ENCODE peak calls at places on chromosomes 16 and 17, in ten cellular contexts. One of them, this sample, is unnamed.

GRCh38 chr17:51555153-51555552 is 294.8 kb downstream of the UTP18 start:
- DNase-seq in anterior cingulate cortex: no peak
- DNase-seq in COLO829: no peak
- DNase-seq in WERI-Rb-1: no peak
- DNase-seq in islet precursor cell: no peak
- DNase-seq in ovary: no peak
- DNase-seq in stimulated activated CD8-positive, alpha-beta memory T cell treated with anti-CD3 and anti-CD28 coated beads, Interleukin-4, amount 100 ng/mL, for 48 hours: no peak
- DNase-seq in stimulated activated naive CD8-positive, alpha-beta T cell treated with anti-CD3 and anti-CD28 coated beads, Interleukin-15, Interleukin-2, amounts not matched to agents 100 U/mL and 50 U/mL, for 24 hours: no peak
- DNase-seq in aorta: no peak
- DNase-seq in AG09319: no peak
- DNase-seq in this sample: no peak

GRCh38 chr17:41455236-41455635 is 11.9 kb downstream of the KRT32 start:
- DNase-seq in AG09319: no peak
- DNase-seq in WERI-Rb-1: no peak
- DNase-seq in stimulated activated CD8-positive, alpha-beta memory T cell treated with anti-CD3 and anti-CD28 coated beads, Interleukin-4, amount 100 ng/mL, for 48 hours: no peak
- DNase-seq in COLO829: no peak
- DNase-seq in ovary: no peak
- DNase-seq in anterior cingulate cortex: no peak
- DNase-seq in islet precursor cell: no peak
- DNase-seq in stimulated activated naive CD8-positive, alpha-beta T cell treated with anti-CD3 and anti-CD28 coated beads, Interleukin-15, Interleukin-2, amounts not matched to agents 100 U/mL and 50 U/mL, for 24 hours: no peak
- DNase-seq in aorta: no peak
- DNase-seq in this sample: no peak

GRCh38 chr16:67298277-67298676 is 18.9 kb downstream of the PLEKHG4 start:
- DNase-seq in stimulated activated CD8-positive, alpha-beta memory T cell treated with anti-CD3 and anti-CD28 coated beads, Interleukin-4, amount 100 ng/mL, for 48 hours: no peak
- DNase-seq in COLO829: no peak
- DNase-seq in aorta: no peak
- DNase-seq in islet precursor cell: no peak
- DNase-seq in AG09319: no peak
- DNase-seq in WERI-Rb-1: no peak
- DNase-seq in ovary: no peak
- DNase-seq in anterior cingulate cortex: no peak
- DNase-seq in stimulated activated naive CD8-positive, alpha-beta T cell treated with anti-CD3 and anti-CD28 coated beads, Interleukin-15, Interleukin-2, amounts not matched to agents 100 U/mL and 50 U/mL, for 24 hours: no peak
- DNase-seq in this sample: no peak

GRCh38 chr16:83971165-83972130 is 3.4 kb downstream of the NECAB2 start:
- DNase-seq in WERI-Rb-1: no peak
- DNase-seq in stimulated activated CD8-positive, alpha-beta memory T cell treated with anti-CD3 and anti-CD28 coated beads, Interleukin-4, amount 100 ng/mL, for 48 hours: no peak
- DNase-seq in AG09319: no peak
- DNase-seq in islet precursor cell: no peak
- DNase-seq in COLO829: no peak
- DNase-seq in ovary: no peak
- DNase-seq in aorta: peak
- DNase-seq in anterior cingulate cortex: no peak
- DNase-seq in stimulated activated naive CD8-positive, alpha-beta T cell treated with anti-CD3 and anti-CD28 coated beads, Interleukin-15, Interleukin-2, amounts not matched to agents 100 U/mL and 50 U/mL, for 24 hours: no peak
- DNase-seq in this sample: no peak

GRCh38 chr17:75909812-75910274 is 5.2 kb upstream of the MRPL38 start:
- DNase-seq in WERI-Rb-1: no peak
- DNase-seq in stimulated activated CD8-positive, alpha-beta memory T cell treated with anti-CD3 and anti-CD28 coated beads, Interleukin-4, amount 100 ng/mL, for 48 hours: no peak
- DNase-seq in AG09319: no peak
- DNase-seq in anterior cingulate cortex: no peak
- DNase-seq in COLO829: no peak
- DNase-seq in aorta: peak
- DNase-seq in islet precursor cell: no peak
- DNase-seq in stimulated activated naive CD8-positive, alpha-beta T cell treated with anti-CD3 and anti-CD28 coated beads, Interleukin-15, Interleukin-2, amounts not matched to agents 100 U/mL and 50 U/mL, for 24 hours: no peak
- DNase-seq in ovary: peak
- DNase-seq in this sample: no peak

GRCh38 chr17:75998327-75998795 is 2.3 kb upstream of the CDK3 start:
- DNase-seq in anterior cingulate cortex: no peak
- DNase-seq in aorta: peak
- DNase-seq in AG09319: no peak
- DNase-seq in stimulated activated CD8-positive, alpha-beta memory T cell treated with anti-CD3 and anti-CD28 coated beads, Interleukin-4, amount 100 ng/mL, for 48 hours: no peak
- DNase-seq in stimulated activated naive CD8-positive, alpha-beta T cell treated with anti-CD3 and anti-CD28 coated beads, Interleukin-15, Interleukin-2, amounts not matched to agents 100 U/mL and 50 U/mL, for 24 hours: no peak
- DNase-seq in ovary: peak
- DNase-seq in COLO829: no peak
- DNase-seq in WERI-Rb-1: no peak
- DNase-seq in islet precursor cell: peak
- DNase-seq in this sample: no peak

GRCh38 chr17:7744416-7744815 is 26.9 kb downstream of the DNAH2 start:
- DNase-seq in aorta: no peak
- DNase-seq in islet precursor cell: no peak
- DNase-seq in WERI-Rb-1: no peak
- DNase-seq in COLO829: no peak
- DNase-seq in stimulated activated naive CD8-positive, alpha-beta T cell treated with anti-CD3 and anti-CD28 coated beads, Interleukin-15, Interleukin-2, amounts not matched to agents 100 U/mL and 50 U/mL, for 24 hours: no peak
- DNase-seq in AG09319: no peak
- DNase-seq in anterior cingulate cortex: no peak
- DNase-seq in stimulated activated CD8-positive, alpha-beta memory T cell treated with anti-CD3 and anti-CD28 coated beads, Interleukin-4, amount 100 ng/mL, for 48 hours: no peak
- DNase-seq in ovary: no peak
- DNase-seq in this sample: no peak

GRCh38 chr17:5785343-5785742 is 201.0 kb upstream of the NLRP1 start:
- DNase-seq in AG09319: no peak
- DNase-seq in anterior cingulate cortex: no peak
- DNase-seq in COLO829: no peak
- DNase-seq in stimulated activated CD8-positive, alpha-beta memory T cell treated with anti-CD3 and anti-CD28 coated beads, Interleukin-4, amount 100 ng/mL, for 48 hours: no peak
- DNase-seq in aorta: no peak
- DNase-seq in islet precursor cell: peak
- DNase-seq in stimulated activated naive CD8-positive, alpha-beta T cell treated with anti-CD3 and anti-CD28 coated beads, Interleukin-15, Interleukin-2, amounts not matched to agents 100 U/mL and 50 U/mL, for 24 hours: no peak
- DNase-seq in ovary: no peak
- DNase-seq in WERI-Rb-1: no peak
- DNase-seq in this sample: no peak

GRCh38 chr16:28279006-28279405 is 13.3 kb upstream of the SBK1 start:
- DNase-seq in anterior cingulate cortex: no peak
- DNase-seq in stimulated activated naive CD8-positive, alpha-beta T cell treated with anti-CD3 and anti-CD28 coated beads, Interleukin-15, Interleukin-2, amounts not matched to agents 100 U/mL and 50 U/mL, for 24 hours: peak
- DNase-seq in aorta: no peak
- DNase-seq in WERI-Rb-1: no peak
- DNase-seq in COLO829: no peak
- DNase-seq in stimulated activated CD8-positive, alpha-beta memory T cell treated with anti-CD3 and anti-CD28 coated beads, Interleukin-4, amount 100 ng/mL, for 48 hours: peak
- DNase-seq in ovary: no peak
- DNase-seq in AG09319: no peak
- DNase-seq in islet precursor cell: no peak
- DNase-seq in this sample: no peak

GRCh38 chr17:76092526-76093413 is 10.8 kb downstream of the EXOC7 start:
- DNase-seq in anterior cingulate cortex: no peak
- DNase-seq in WERI-Rb-1: no peak
- DNase-seq in stimulated activated CD8-positive, alpha-beta memory T cell treated with anti-CD3 and anti-CD28 coated beads, Interleukin-4, amount 100 ng/mL, for 48 hours: no peak
- DNase-seq in ovary: no peak
- DNase-seq in COLO829: no peak
- DNase-seq in stimulated activated naive CD8-positive, alpha-beta T cell treated with anti-CD3 and anti-CD28 coated beads, Interleukin-15, Interleukin-2, amounts not matched to agents 100 U/mL and 50 U/mL, for 24 hours: no peak
- DNase-seq in AG09319: no peak
- DNase-seq in aorta: no peak
- DNase-seq in islet precursor cell: no peak
- DNase-seq in this sample: no peak

GRCh38 chr17:39799395-39799794 is 61.7 kb downstream of the GRB7 start:
- DNase-seq in ovary: no peak
- DNase-seq in WERI-Rb-1: no peak
- DNase-seq in COLO829: no peak
- DNase-seq in aorta: no peak
- DNase-seq in islet precursor cell: no peak
- DNase-seq in stimulated activated naive CD8-positive, alpha-beta T cell treated with anti-CD3 and anti-CD28 coated beads, Interleukin-15, Interleukin-2, amounts not matched to agents 100 U/mL and 50 U/mL, for 24 hours: no peak
- DNase-seq in anterior cingulate cortex: no peak
- DNase-seq in stimulated activated CD8-positive, alpha-beta memory T cell treated with anti-CD3 and anti-CD28 coated beads, Interleukin-4, amount 100 ng/mL, for 48 hours: no peak
- DNase-seq in AG09319: no peak
- DNase-seq in this sample: no peak

This sample was measured in naive thymus-derived CD8-positive, alpha-beta T cell.